ENCODE peak calls at places on chromosome 10, in ten cellular contexts. Z, K, G, Y, U, O, B, E, J and H are unnamed samples.

GRCh38 chr10:30190831-30191552 is 131.6 kb upstream of the JCAD start:
- DNase-seq in J (no peak), E (no peak), U (no peak), B (no peak), G (no peak), O (no peak), Y (peak), Z (no peak), K (no peak), H (no peak)

GRCh38 chr10:127496045-127496444 is 53.1 kb upstream of the NPS start:
- DNase-seq in Y (peak), U (no peak), J (no peak), O (no peak), B (no peak), G (no peak), Z (no peak), K (no peak), E (no peak), H (no peak)

GRCh38 chr10:33675235-33675634 is 340.8 kb upstream of the NRP1 start:
- DNase-seq in K (no peak), O (peak), E (no peak), G (no peak), B (no peak), J (no peak), Z (no peak), U (no peak), Y (no peak), H (no peak)

GRCh38 chr10:62182595-62182994 is 86.0 kb downstream of the RTKN2 start:
- DNase-seq in B (no peak), O (no peak), J (no peak), G (no peak), E (no peak), Y (no peak), U (no peak), K (no peak), Z (no peak), H (no peak)

GRCh38 chr10:22615819-22616499 is 98.4 kb downstream of the PIP4K2A start:
- DNase-seq in K (no peak), B (no peak), J (no peak), E (peak), Z (peak), U (peak), G (peak), Y (no peak), O (no peak), H (no peak)

GRCh38 chr10:94088926-94089381 is 95.2 kb downstream of the PLCE1 start:
- DNase-seq in Y (no peak), O (peak), K (no peak), Z (no peak), J (no peak), E (no peak), G (no peak), U (no peak), B (no peak), H (no peak)

GRCh38 chr10:69312537-69312936 is 34.2 kb downstream of the HK1 start:
- DNase-seq in K (no peak), Y (no peak), O (no peak), U (no peak), G (no peak), B (no peak), Z (no peak), J (no peak), E (no peak), H (no peak)

GRCh38 chr10:335151-335800 is 200.0 kb downstream of the ZMYND11 start:
- DNase-seq in G (no peak), B (no peak), E (no peak), U (no peak), Z (no peak), O (peak), K (no peak), J (no peak), Y (no peak), H (no peak)

GRCh38 chr10:109937460-109937859 is 14.1 kb upstream of the XPNPEP1 start:
- DNase-seq in O (no peak), B (no peak), U (no peak), K (no peak), E (no peak), G (no peak), J (no peak), Y (no peak), Z (no peak), H (no peak)

GRCh38 chr10:114634607-114634974 is 23.5 kb downstream of the ABLIM1 start:
- DNase-seq in E (no peak), B (peak), J (peak), K (no peak), Z (no peak), G (peak), U (peak), Y (no peak), O (peak), H (no peak)

DNA sequence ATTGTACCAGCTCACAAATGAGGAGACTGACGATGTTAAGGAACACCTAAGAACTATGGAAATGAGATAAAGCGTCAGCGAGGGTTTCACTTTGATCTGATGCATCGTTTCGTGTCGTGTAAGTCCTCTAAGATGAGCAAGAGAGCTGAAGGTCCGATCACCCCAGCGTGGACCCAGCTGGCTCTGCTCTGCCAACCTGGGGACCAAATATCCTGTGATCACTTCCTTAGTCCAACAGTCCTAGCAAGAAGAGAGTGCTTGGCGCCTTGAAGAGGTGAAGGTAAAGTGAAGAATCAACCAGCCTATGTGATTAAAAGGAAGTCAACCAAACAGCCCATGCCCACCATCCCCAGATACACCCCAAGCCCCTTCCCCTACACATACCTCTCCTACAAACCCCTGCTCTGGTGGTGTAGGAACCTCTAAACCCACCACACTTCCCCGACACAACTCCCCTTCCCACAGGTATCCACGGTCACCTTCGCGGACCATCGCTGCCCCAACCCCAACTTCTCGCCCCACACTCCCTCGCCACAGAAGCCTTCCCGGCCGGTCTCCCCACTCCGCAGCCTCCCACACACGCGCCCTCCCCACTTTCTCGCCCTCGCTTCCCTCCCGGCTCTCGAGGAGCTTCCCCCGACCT is 722 bp downstream of the UPF2 start:
- DNase-seq in G (peak), J (no peak), Z (no peak), B (no peak), Y (no peak), U (no peak), K (no peak), O (peak), E (peak), H (peak)
- H3K4me3 ChIP-seq in G (peak), J (peak), Z (peak), B (peak), Y (peak), U (peak), K (peak), O (peak), E (peak), H (peak)

GRCh38 chr10:119162121-119162520 is 3.4 kb downstream of the SFXN4 start:
- DNase-seq in K (no peak), J (no peak), U (no peak), B (no peak), G (no peak), Z (no peak), Y (no peak), O (no peak), E (no peak), H (no peak)

GRCh38 chr10:119153661-119154060 is 11.9 kb downstream of the SFXN4 start:
- DNase-seq in K (no peak), Z (no peak), E (no peak), G (no peak), O (no peak), B (no peak), Y (no peak), J (no peak), U (no peak), H (no peak)

GRCh38 chr10:119161680-119162079 is 3.8 kb downstream of the SFXN4 start:
- DNase-seq in E (no peak), Y (no peak), B (no peak), K (no peak), G (no peak), O (no peak), J (no peak), U (no peak), Z (no peak), H (no peak)

GRCh38 chr10:119162693-119163092 is 2.8 kb downstream of the SFXN4 start:
- DNase-seq in J (no peak), G (no peak), Z (no peak), O (no peak), U (no peak), E (no peak), Y (no peak), B (no peak), K (no peak), H (no peak)

GRCh38 chr10:119159332-119159731 is 6.2 kb downstream of the SFXN4 start:
- DNase-seq in B (no peak), E (no peak), K (no peak), O (no peak), U (no peak), Z (no peak), G (no peak), Y (no peak), J (no peak), H (no peak)
- TF ChIP-seq CTCF in B (no peak), E (no peak), K (no peak), O (no peak), U (no peak), Z (no peak), G (no peak), Y (no peak), J (no peak), H (no peak)

GRCh38 chr10:28924585-28925153 is 247.3 kb downstream of the BAMBI start:
- DNase-seq in J (no peak), G (no peak), Y (no peak), Z (no peak), B (no peak), O (no peak), K (no peak), U (no peak), E (no peak), H (no peak)
- H3K4me3 ChIP-seq in J (no peak), G (no peak), Y (no peak), Z (no peak), B (no peak), O (no peak), K (no peak), U (peak), E (no peak), H (no peak)

GRCh38 chr10:86851329-86852207 is 95.1 kb downstream of the BMPR1A start:
- DNase-seq in E (no peak), B (no peak), J (peak), G (no peak), U (no peak), Y (no peak), K (no peak), Z (no peak), O (peak), H (no peak)
- TF ChIP-seq CTCF in E (no peak), B (no peak), J (no peak), G (no peak), U (no peak), Y (no peak), K (no peak), Z (no peak), O (no peak), H (no peak)

GRCh38 chr10:91043173-91043910 is 122.5 kb upstream of the ANKRD1 start:
- DNase-seq in B (no peak), E (no peak), O (peak), K (no peak), Y (no peak), Z (no peak), J (no peak), U (no peak), G (no peak), H (peak)
- H3K4me3 ChIP-seq in B (no peak), E (no peak), O (no peak), K (no peak), Y (no peak), Z (no peak), J (no peak), U (no peak), G (no peak), H (no peak)

GRCh38 chr10:73910401-73910763 is 550 bp upstream of the PLAU start:
- DNase-seq in U (no peak), Y (no peak), Z (no peak), G (no peak), J (no peak), E (no peak), O (no peak), K (no peak), B (no peak), H (no peak)
- TF ChIP-seq CTCF in U (no peak), Y (no peak), Z (no peak), G (no peak), J (no peak), E (no peak), O (no peak), K (no peak), B (no peak), H (no peak)

GRCh38 chr10:77490512-77490911 is 147.1 kb downstream of the KCNMA1 start:
- DNase-seq in E (no peak), U (no peak), O (no peak), G (no peak), B (no peak), J (no peak), Z (no peak), Y (no peak), K (no peak), H (no peak)
- H3K4me3 ChIP-seq in E (no peak), U (no peak), O (no peak), G (no peak), B (no peak), J (no peak), Z (no peak), Y (no peak), K (no peak), H (no peak)